ENCODE peak calls at places on chromosomes 12 and 14, in four cellular contexts. One of them, this sample, is unnamed.

GRCh38 chr12:45350861-45351260 is 135.0 kb downstream of the ANO6 start:
- DNase-seq in lower leg skin: no peak
- DNase-seq in AG10803: no peak
- DNase-seq in brain microvascular endothelial cell: no peak
- DNase-seq in this sample: no peak

GRCh38 chr14:98954347-98955000 is 317.5 kb downstream of the BCL11B start:
- DNase-seq in lower leg skin: peak; percentile 11
- DNase-seq in AG10803: no peak
- DNase-seq in brain microvascular endothelial cell: no peak
- DNase-seq in this sample: no peak

GRCh38 chr12:47534695-47535094 is 171.1 kb downstream of the RPAP3 start:
- DNase-seq in lower leg skin: no peak
- DNase-seq in brain microvascular endothelial cell: peak; percentile 17
- DNase-seq in AG10803: peak; percentile 17
- DNase-seq in this sample: peak; percentile 18

GRCh38 chr12:76374395-76375020 is 26.3 kb upstream of the BBS10 start:
- DNase-seq in brain microvascular endothelial cell: no peak
- DNase-seq in lower leg skin: no peak
- DNase-seq in AG10803: peak; percentile 9
- DNase-seq in this sample: no peak

GRCh38 chr12:107622005-107622404 is 63.6 kb upstream of the PWP1 start:
- DNase-seq in AG10803: peak; percentile 6
- DNase-seq in brain microvascular endothelial cell: peak; percentile 20
- DNase-seq in lower leg skin: no peak
- DNase-seq in this sample: no peak

GRCh38 chr12:79949098-79949497 is 14.2 kb upstream of the PPP1R12A start:
- DNase-seq in lower leg skin: no peak
- DNase-seq in brain microvascular endothelial cell: no peak
- DNase-seq in AG10803: no peak
- DNase-seq in this sample: no peak

GRCh38 chr12:18906354-18906753 is 168.4 kb downstream of the CAPZA3 start:
- DNase-seq in AG10803: no peak
- DNase-seq in brain microvascular endothelial cell: no peak
- DNase-seq in lower leg skin: no peak
- DNase-seq in this sample: no peak

GRCh38 chr14:49770212-49770817 is 2.4 kb downstream of the KLHDC2 start:
- DNase-seq in AG10803: peak; percentile 20
- DNase-seq in brain microvascular endothelial cell: peak; percentile 60
- DNase-seq in lower leg skin: no peak
- DNase-seq in this sample: no peak

GRCh38 chr12:53976172-53976822 is 1.5 kb upstream of the HOTAIR start:
- DNase-seq in lower leg skin: no peak
- DNase-seq in AG10803: peak; percentile 96
- DNase-seq in brain microvascular endothelial cell: no peak
- DNase-seq in this sample: no peak

GRCh38 chr14:50452979-50453705 is 56.5 kb upstream of the CDKL1 start:
- DNase-seq in AG10803: peak; percentile 77
- DNase-seq in lower leg skin: no peak
- DNase-seq in brain microvascular endothelial cell: peak; percentile 53
- DNase-seq in this sample: peak; percentile 47

GRCh38 chr14:90061849-90062794 is at the start of gene KCNK13:
- DNase-seq in lower leg skin: no peak
- DNase-seq in AG10803: no peak
- DNase-seq in brain microvascular endothelial cell: no peak
- DNase-seq in this sample: no peak

GRCh38 chr12:47717443-47718193 is 7.7 kb downstream of the ENDOU start:
- DNase-seq in brain microvascular endothelial cell: peak; percentile 77
- DNase-seq in lower leg skin: peak; percentile 81
- DNase-seq in AG10803: peak; percentile 88
- DNase-seq in this sample: peak; percentile 68

GRCh38 chr14:59272633-59273032 is 84.2 kb downstream of the DAAM1 start:
- DNase-seq in lower leg skin: no peak
- DNase-seq in brain microvascular endothelial cell: no peak
- DNase-seq in AG10803: no peak
- DNase-seq in this sample: no peak

GRCh38 chr14:61386173-61386772 is 64.9 kb downstream of the PRKCH start:
- DNase-seq in lower leg skin: no peak
- DNase-seq in brain microvascular endothelial cell: no peak
- DNase-seq in AG10803: no peak
- DNase-seq in this sample: no peak

GRCh38 chr12:1583421-1584078 is 10.8 kb downstream of the FBXL14 start:
- DNase-seq in lower leg skin: peak; percentile 62
- DNase-seq in AG10803: peak; percentile 91
- DNase-seq in brain microvascular endothelial cell: peak; percentile 67
- DNase-seq in this sample: peak; percentile 88

GRCh38 chr14:72924332-72924731 is 1.9 kb upstream of the DCAF4 start:
- DNase-seq in AG10803: no peak
- DNase-seq in lower leg skin: no peak
- DNase-seq in brain microvascular endothelial cell: no peak
- DNase-seq in this sample: no peak

GRCh38 chr14:100114109-100114765 is 45.2 kb downstream of the DEGS2 start:
- DNase-seq in AG10803: no peak
- DNase-seq in lower leg skin: no peak
- DNase-seq in brain microvascular endothelial cell: no peak
- DNase-seq in this sample: no peak

GRCh38 chr14:50943943-50944646 is at the start of gene PYGL:
- DNase-seq in AG10803: peak; percentile 63
- DNase-seq in brain microvascular endothelial cell: peak; percentile 47
- DNase-seq in lower leg skin: peak; percentile 53
- DNase-seq in this sample: no peak

GRCh38 chr14:85583311-85583710 is 53.4 kb downstream of the FLRT2 start:
- DNase-seq in brain microvascular endothelial cell: no peak
- DNase-seq in AG10803: no peak
- DNase-seq in lower leg skin: no peak
- DNase-seq in this sample: no peak

GRCh38 chr12:123916729-123917128 is 55.9 kb downstream of the CCDC92 start:
- DNase-seq in brain microvascular endothelial cell: no peak
- DNase-seq in AG10803: no peak
- DNase-seq in lower leg skin: no peak
- DNase-seq in this sample: no peak

GRCh38 chr12:101230547-101230946 is 20.5 kb upstream of the SLC5A8 start:
- DNase-seq in brain microvascular endothelial cell: peak; percentile 11
- DNase-seq in AG10803: peak; percentile 76
- DNase-seq in lower leg skin: no peak
- DNase-seq in this sample: peak; percentile 24

GRCh38 chr12:2796187-2796663 is 1.5 kb downstream of the FKBP4 start:
- DNase-seq in lower leg skin: no peak
- DNase-seq in AG10803: no peak
- DNase-seq in brain microvascular endothelial cell: no peak
- DNase-seq in this sample: no peak

GRCh38 chr14:98433436-98433835 is 838.6 kb downstream of the BCL11B start:
- DNase-seq in AG10803: no peak
- DNase-seq in brain microvascular endothelial cell: no peak
- DNase-seq in lower leg skin: no peak
- DNase-seq in this sample: no peak

GRCh38 chr14:70416717-70417349 is at the start of gene SYNJ2BP:
- DNase-seq in brain microvascular endothelial cell: peak; percentile 66
- DNase-seq in AG10803: peak; percentile 59
- DNase-seq in lower leg skin: peak; percentile 65
- DNase-seq in this sample: peak; percentile 23

GRCh38 chr12:32034045-32034444 is 72.6 kb upstream of the BICD1 start:
- DNase-seq in lower leg skin: no peak
- DNase-seq in brain microvascular endothelial cell: no peak
- DNase-seq in AG10803: no peak
- DNase-seq in this sample: no peak

DNA sequence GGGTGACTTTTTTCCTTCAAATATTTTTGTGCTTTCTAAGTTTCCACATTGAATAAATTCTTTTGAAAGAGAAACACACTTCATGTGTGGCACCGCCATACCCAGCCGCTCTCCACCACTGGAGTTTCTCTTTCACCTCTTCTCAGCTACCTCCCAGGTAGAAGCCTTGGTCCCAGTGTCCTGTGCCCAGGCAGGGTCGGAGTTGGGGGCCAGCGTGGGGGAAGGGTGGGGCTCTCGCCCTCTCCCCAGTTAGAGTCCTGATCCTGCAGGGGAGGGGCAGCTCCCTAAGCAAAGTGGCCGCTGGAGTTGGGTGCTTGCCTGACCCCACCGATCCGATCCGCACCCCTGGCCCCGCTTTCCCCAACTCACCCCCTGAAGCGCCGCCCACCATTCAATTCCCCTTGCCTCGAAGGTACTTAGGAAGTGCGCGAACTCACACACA is 817 bp downstream of the CLMN start:
- DNase-seq in brain microvascular endothelial cell: no peak
- DNase-seq in lower leg skin: no peak
- DNase-seq in AG10803: no peak
- DNase-seq in this sample: no peak
- H3K4me3 ChIP-seq in brain microvascular endothelial cell: peak overlapping the region; percentile 63
- H3K4me3 ChIP-seq in lower leg skin: peak overlapping the region; percentile 59
- H3K4me3 ChIP-seq in AG10803: peak overlapping the region; percentile 55
- H3K4me3 ChIP-seq in this sample: peak overlapping the region; percentile 61

DNA sequence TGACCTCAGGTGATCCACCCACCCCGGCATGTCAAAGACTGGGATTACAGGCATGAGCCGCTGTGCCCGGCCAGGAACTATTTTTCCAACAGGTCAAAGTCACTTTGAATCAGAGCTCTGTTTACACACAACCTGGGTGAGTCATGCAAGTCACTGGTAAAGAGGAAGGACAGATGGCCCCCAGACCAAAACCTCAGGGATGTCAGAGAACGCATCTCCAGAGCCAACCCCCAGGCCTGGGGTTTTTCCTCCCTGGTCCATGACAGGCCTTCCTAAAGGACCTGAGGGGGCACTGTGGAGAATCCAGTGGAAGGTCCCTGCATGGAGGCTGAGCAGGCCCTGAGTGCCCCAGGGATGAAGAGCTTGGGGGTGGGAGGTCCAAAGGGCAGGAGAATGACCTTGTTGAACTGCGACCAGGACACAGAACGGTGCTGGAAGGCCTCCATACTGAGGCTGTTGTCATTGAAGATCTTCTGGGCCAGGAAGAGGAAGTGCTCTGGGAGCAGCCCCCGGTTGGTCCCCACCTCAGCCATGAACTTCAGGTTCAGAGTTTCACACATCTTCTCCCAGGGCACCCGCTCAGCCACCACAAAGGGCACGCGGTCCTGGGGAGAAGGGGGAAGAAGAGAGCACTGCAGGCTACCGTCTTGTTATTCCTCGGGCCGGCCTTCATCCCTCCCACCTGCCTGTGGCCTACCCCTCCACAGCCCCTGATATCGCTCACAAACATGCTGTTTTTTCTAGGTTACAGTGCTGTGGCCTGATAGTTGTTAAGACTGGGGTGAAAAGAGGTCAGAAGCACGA is 9.1 kb downstream of the STAT6 start:
- DNase-seq in AG10803: no peak
- DNase-seq in lower leg skin: no peak
- DNase-seq in brain microvascular endothelial cell: no peak
- DNase-seq in this sample: no peak
- TF ChIP-seq CTCF in AG10803: no peak
- TF ChIP-seq CTCF in lower leg skin: no peak
- TF ChIP-seq CTCF in brain microvascular endothelial cell: peak; percentile 26
- TF ChIP-seq CTCF in this sample: no peak

DNA sequence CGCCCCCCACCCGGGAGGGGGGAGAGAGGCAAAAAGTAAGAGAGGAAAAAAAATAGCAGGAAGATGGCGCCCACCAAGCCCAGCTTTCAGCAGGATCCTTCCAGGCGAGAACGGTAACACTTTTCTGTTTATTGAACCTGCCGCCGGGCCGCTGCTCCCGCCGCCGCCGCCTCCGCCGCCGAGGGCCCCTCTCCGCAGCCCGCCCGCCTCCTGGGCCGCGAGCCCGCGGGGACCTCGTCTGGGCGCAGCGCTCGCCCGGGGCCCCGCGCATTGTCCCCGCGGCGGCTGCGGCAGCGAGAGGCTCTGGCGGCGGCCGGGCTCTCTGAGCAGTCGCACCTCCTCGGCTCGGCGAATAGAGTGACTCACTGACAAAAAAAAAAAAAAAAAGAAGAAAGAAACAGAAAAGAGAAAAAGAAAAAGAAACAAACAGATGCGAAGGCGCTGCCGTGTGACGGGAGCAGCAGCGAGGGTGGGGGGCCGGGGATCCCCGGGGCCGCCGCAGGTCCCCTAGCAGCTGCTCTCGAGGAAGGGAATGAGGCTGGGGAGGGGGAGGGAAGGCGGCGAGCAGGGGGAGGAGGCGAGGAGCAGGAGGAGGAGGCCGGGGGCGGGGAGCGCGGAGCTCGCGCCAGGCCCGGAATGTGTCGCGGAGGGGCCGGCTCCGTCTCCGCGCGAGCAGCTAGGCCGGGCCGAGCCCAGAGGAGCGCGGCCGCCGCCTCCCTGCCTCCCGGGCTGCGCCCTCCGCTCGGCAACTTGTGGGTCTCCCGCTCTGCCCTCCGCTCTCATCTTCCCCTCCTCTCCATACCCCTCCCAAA is 781 bp downstream of the NPAS3 start:
- DNase-seq in lower leg skin: peak; percentile 56
- DNase-seq in AG10803: peak; percentile 77
- DNase-seq in brain microvascular endothelial cell: peak; percentile 71
- DNase-seq in this sample: peak; percentile 45
- H3K4me3 ChIP-seq in lower leg skin: peak overlapping the region; percentile 48
- H3K4me3 ChIP-seq in AG10803: peak overlapping the region; percentile 65
- H3K4me3 ChIP-seq in brain microvascular endothelial cell: peak overlapping the region; percentile 60
- H3K4me3 ChIP-seq in this sample: peak overlapping the region; percentile 52

DNA sequence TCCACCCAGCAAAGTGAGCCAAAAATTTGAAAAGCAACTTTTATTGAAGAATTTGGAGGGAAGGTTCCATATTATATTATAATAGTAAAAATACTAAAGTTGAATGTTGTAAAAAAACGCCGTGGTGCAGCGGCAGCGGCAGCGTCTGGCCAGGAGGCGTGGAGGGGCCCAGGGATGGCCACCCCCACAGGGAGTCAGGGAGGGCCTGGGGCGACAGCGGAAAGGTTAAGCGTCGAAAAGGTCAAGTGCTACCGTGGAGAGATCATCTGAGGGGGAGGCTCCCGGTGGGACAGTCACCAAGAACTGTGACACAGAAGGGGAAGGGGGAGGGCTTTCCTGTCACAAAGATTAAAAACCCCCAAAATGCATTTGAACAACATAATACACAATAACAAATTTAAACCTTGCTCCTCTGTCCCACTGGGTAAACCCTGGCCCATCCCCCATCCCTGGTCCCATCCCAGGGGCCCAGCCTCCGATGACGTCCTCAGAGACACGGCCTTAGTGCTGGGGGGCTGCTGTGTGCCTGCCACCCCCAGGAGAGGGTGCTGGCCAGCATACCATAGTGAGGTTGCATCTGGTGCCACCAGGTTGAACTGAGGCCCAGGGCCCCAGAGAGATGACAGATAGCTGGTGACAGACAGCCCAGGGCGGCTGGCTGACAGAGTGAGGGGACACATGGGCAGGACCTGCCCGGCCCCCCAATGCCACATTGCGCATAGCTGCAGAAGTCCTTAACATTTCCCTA is 16.6 kb downstream of the SIVA1 start:
- DNase-seq in AG10803: no peak
- DNase-seq in lower leg skin: no peak
- DNase-seq in brain microvascular endothelial cell: no peak
- DNase-seq in this sample: no peak
- TF ChIP-seq CTCF in AG10803: no peak
- TF ChIP-seq CTCF in lower leg skin: no peak
- TF ChIP-seq CTCF in brain microvascular endothelial cell: no peak
- TF ChIP-seq CTCF in this sample: no peak

GRCh38 chr12:3965096-3965495 is 91.9 kb upstream of the PARP11 start:
- DNase-seq in brain microvascular endothelial cell: no peak
- DNase-seq in lower leg skin: no peak
- DNase-seq in AG10803: no peak
- DNase-seq in this sample: no peak
- H3K4me3 ChIP-seq in brain microvascular endothelial cell: no peak overlapping the region
- H3K4me3 ChIP-seq in lower leg skin: no peak overlapping the region
- H3K4me3 ChIP-seq in AG10803: no peak overlapping the region
- H3K4me3 ChIP-seq in this sample: no peak overlapping the region

GRCh38 chr12:27802511-27802910 is 22.5 kb upstream of the MANSC4 start:
- DNase-seq in AG10803: no peak
- DNase-seq in brain microvascular endothelial cell: no peak
- DNase-seq in lower leg skin: no peak
- DNase-seq in this sample: no peak
- TF ChIP-seq CTCF in AG10803: no peak
- TF ChIP-seq CTCF in brain microvascular endothelial cell: no peak
- TF ChIP-seq CTCF in lower leg skin: no peak
- TF ChIP-seq CTCF in this sample: no peak

GRCh38 chr12:125183187-125184067 is 118.2 kb downstream of the AACS start:
- DNase-seq in lower leg skin: peak; percentile 63
- DNase-seq in AG10803: peak; percentile 66
- DNase-seq in brain microvascular endothelial cell: peak; percentile 73
- DNase-seq in this sample: peak; percentile 42
- H3K4me3 ChIP-seq in lower leg skin: no peak overlapping the region
- H3K4me3 ChIP-seq in AG10803: no peak overlapping the region
- H3K4me3 ChIP-seq in brain microvascular endothelial cell: peak overlapping the region; percentile 15
- H3K4me3 ChIP-seq in this sample: no peak overlapping the region

This sample was measured in astrocyte of the cerebellum.